ENCODE peak calls at places on chromosomes 1 and 21, in four cellular contexts. K, P, I and S are unnamed samples.

GRCh38 chr1:212179394-212180076 is 105.7 kb upstream of the PPP2R5A start:
- DNase-seq in K (no peak), P (no peak), I (no peak), S (no peak)

GRCh38 chr21:26112979-26113378 is 57.6 kb downstream of the APP start:
- DNase-seq in K (no peak), P (no peak), I (no peak), S (no peak)

GRCh38 chr1:220876511-220877347 is 2.5 kb upstream of the HLX start:
- DNase-seq in K (peak), P (no peak), I (no peak), S (no peak)

GRCh38 chr1:158019177-158019868 is 25.9 kb downstream of the KIRREL1 start:
- DNase-seq in K (no peak), P (no peak), I (peak), S (no peak)

GRCh38 chr1:191634801-191635520 is 523.3 kb upstream of the RGS18 start:
- DNase-seq in K (no peak), P (no peak), I (no peak), S (no peak)

GRCh38 chr1:112099979-112100378 is 110.5 kb upstream of the KCND3 start:
- DNase-seq in K (no peak), P (no peak), I (no peak), S (no peak)

GRCh38 chr21:15826908-15827601 is 97.3 kb downstream of the USP25 start:
- DNase-seq in K (no peak), P (no peak), I (no peak), S (no peak)

GRCh38 chr1:203271018-203271743 is 34.1 kb upstream of the BTG2 start:
- DNase-seq in K (no peak), P (peak), I (peak), S (no peak)

GRCh38 chr1:16998589-16998988 is 13.1 kb downstream of the ATP13A2 start:
- DNase-seq in K (no peak), P (no peak), I (no peak), S (no peak)

GRCh38 chr1:224168859-224169380 is 14.1 kb upstream of the DEGS1 start:
- DNase-seq in K (peak), P (peak), I (no peak), S (peak)

GRCh38 chr1:36084502-36085115 is 715 bp downstream of the TEKT2 start:
- DNase-seq in K (no peak), P (no peak), I (peak), S (no peak)

GRCh38 chr1:179706339-179706941 is 36.7 kb upstream of the FAM163A start:
- DNase-seq in K (peak), P (peak), I (peak), S (peak)

GRCh38 chr1:153643825-153644224 is 10.0 kb downstream of the CHTOP start:
- DNase-seq in K (no peak), P (no peak), I (no peak), S (no peak)

GRCh38 chr1:111960971-111961370 is 28.5 kb downstream of the KCND3 start:
- DNase-seq in K (no peak), P (no peak), I (no peak), S (no peak)

GRCh38 chr1:202130816-202131522 is 8.3 kb downstream of the GPR37L1 start:
- DNase-seq in K (no peak), P (no peak), I (no peak), S (no peak)

GRCh38 chr1:206898909-206899431 is 1.7 kb downstream of the IL24 start:
- DNase-seq in K (no peak), P (no peak), I (no peak), S (no peak)

GRCh38 chr1:92410706-92411105 is 76.0 kb downstream of the GFI1 start:
- DNase-seq in K (no peak), P (no peak), I (no peak), S (no peak)

GRCh38 chr1:29804181-29804899 is 568.0 kb downstream of the PTPRU start:
- DNase-seq in K (no peak), P (no peak), I (no peak), S (no peak)

GRCh38 chr21:43281661-43282357 is 113.0 kb downstream of the CRYAA start:
- DNase-seq in K (no peak), P (no peak), I (no peak), S (no peak)

GRCh38 chr1:223512016-223512415 is 118.8 kb downstream of the CCDC185 start:
- DNase-seq in K (no peak), P (no peak), I (no peak), S (no peak)

GRCh38 chr1:157390646-157391045 is 161.7 kb downstream of the FCRL5 start:
- DNase-seq in K (no peak), P (no peak), I (no peak), S (no peak)

DNA sequence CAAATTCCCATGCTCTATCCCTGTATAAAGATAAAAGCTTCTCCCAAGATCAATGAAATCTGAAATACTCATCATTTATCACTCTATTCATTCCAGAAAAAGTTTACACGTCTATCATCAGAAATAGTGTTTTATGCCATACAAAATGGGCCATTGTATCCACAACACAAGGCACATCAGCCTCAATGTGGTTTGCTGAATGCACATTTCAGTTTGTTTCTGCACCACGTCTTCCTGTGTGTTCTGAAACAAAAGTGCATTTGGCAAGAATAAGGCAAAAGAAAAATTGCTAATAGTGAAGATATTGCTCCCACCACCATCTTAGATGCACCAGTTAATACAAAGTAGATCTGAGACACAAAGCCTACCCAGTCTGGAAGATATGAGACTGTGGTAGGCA is 89.6 kb upstream of the ETS2 start:
- DNase-seq in K (no peak), P (no peak), I (no peak), S (no peak)
- TF ChIP-seq CTCF in K (no peak), P (no peak), I (no peak), S (no peak)

GRCh38 chr1:79255421-79255820 is 248.9 kb upstream of the ADGRL4 start:
- DNase-seq in K (no peak), P (no peak), I (no peak), S (no peak)
- H3K4me3 ChIP-seq in K (no peak), P (no peak), I (no peak), S (no peak)

GRCh38 chr21:39085843-39086415 is 97.3 kb downstream of the PSMG1 start:
- DNase-seq in K (no peak), P (no peak), I (no peak), S (no peak)

GRCh38 chr21:39087976-39088370 is 95.3 kb downstream of the PSMG1 start:
- DNase-seq in K (no peak), P (no peak), I (no peak), S (no peak)

GRCh38 chr21:39084979-39085729 is 98.1 kb downstream of the PSMG1 start:
- DNase-seq in K (no peak), P (no peak), I (no peak), S (no peak)

GRCh38 chr21:39087238-39087975 is 95.8 kb downstream of the PSMG1 start:
- DNase-seq in K (no peak), P (no peak), I (no peak), S (no peak)

GRCh38 chr21:39086547-39086946 is 96.7 kb downstream of the PSMG1 start:
- DNase-seq in K (no peak), P (no peak), I (no peak), S (no peak)
- TF ChIP-seq CTCF in K (no peak), P (peak), I (peak), S (no peak)

DNA sequence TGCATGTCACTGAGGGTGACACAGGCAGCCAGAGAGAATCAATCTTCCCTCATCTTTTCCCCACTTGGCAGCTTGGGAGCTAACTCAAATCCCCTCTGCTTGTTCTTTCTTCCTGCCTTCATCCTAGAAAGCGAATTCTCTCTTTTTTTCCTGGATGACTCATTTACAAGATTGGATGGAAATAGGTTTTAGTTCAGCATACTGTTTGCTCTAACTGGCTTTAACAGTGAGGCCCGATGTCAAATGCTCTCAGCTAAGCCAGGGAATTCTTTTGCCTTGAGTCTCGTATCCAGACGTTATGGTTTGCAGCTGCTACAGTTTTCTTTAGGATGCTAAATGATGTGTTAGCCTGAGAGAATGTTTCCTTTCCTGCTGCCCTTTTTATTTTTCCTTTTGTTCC is 72.8 kb downstream of the HUNK start:
- DNase-seq in K (no peak), P (no peak), I (no peak), S (no peak)
- H3K4me3 ChIP-seq in K (no peak), P (no peak), I (no peak), S (no peak)

GRCh38 chr1:48061162-48062136 is 64.3 kb upstream of the TRABD2B start:
- DNase-seq in K (no peak), P (peak), I (peak), S (no peak)
- TF ChIP-seq CTCF in K (peak), P (peak), I (peak), S (peak)